ENCODE peak calls at places on chromosomes 2 and 18, in four cellular contexts. K, P, B and R are unnamed samples.

GRCh38 chr2:1136071-1136470 is 185.4 kb downstream of the SNTG2 start:
- DNase-seq in K (no peak), P (no peak), B (no peak), R (no peak)

GRCh38 chr18:32389191-32389590 is 81.5 kb downstream of the GAREM1 start:
- DNase-seq in B (no peak), K (no peak), P (no peak), R (no peak)

GRCh38 chr2:69966496-69966895 is 5.1 kb upstream of the ASPRV1 start:
- DNase-seq in P (no peak), B (no peak), K (no peak), R (no peak)

GRCh38 chr2:64838817-64839216 is 150.4 kb upstream of the SLC1A4 start:
- DNase-seq in K (no peak), P (no peak), B (peak; percentile 60), R (peak; percentile 93)

GRCh38 chr18:48356909-48357631 is 52.1 kb downstream of the ZBTB7C start:
- DNase-seq in P (no peak), B (no peak), K (no peak), R (no peak)

GRCh38 chr18:70420151-70420898 is 131.5 kb downstream of the SOCS6 start:
- DNase-seq in K (no peak), P (no peak), B (no peak), R (no peak)

GRCh38 chr2:100246163-100247145 is 75.8 kb downstream of the LONRF2 start:
- DNase-seq in P (no peak), B (no peak), K (no peak), R (no peak)

GRCh38 chr2:54556659-54557121 is 100.6 kb downstream of the SPTBN1 start:
- DNase-seq in K (no peak), P (no peak), B (no peak), R (no peak)

GRCh38 chr2:99698896-99699295 is 209.1 kb upstream of the REV1 start:
- DNase-seq in K (no peak), P (no peak), B (no peak), R (peak; percentile 29)

GRCh38 chr2:61952291-61952690 is 46.8 kb downstream of the COMMD1 start:
- DNase-seq in P (no peak), K (no peak), B (no peak), R (no peak)

GRCh38 chr2:186516396-186516795 is 30.3 kb downstream of the ZC3H15 start:
- DNase-seq in K (no peak), B (no peak), P (no peak), R (peak; percentile 14)

GRCh38 chr18:70380915-70381896 is 92.4 kb downstream of the SOCS6 start:
- DNase-seq in B (no peak), K (no peak), P (no peak), R (no peak)

GRCh38 chr2:147232225-147232669 is 612.6 kb upstream of the ACVR2A start:
- DNase-seq in K (no peak), B (no peak), P (no peak), R (no peak)

GRCh38 chr2:15112216-15112615 is 448.9 kb downstream of the NBAS start:
- DNase-seq in B (no peak), P (no peak), K (no peak), R (peak; percentile 6)

GRCh38 chr18:54558609-54559585 is 32.1 kb upstream of the DYNAP start:
- DNase-seq in K (no peak), B (no peak), P (no peak), R (no peak)

GRCh38 chr2:231364961-231365810 is 30.3 kb upstream of the B3GNT7 start:
- DNase-seq in P (no peak), B (peak; percentile 44), K (no peak), R (peak; percentile 68)

GRCh38 chr2:112958428-112959108 is 19.2 kb upstream of the IL36G start:
- DNase-seq in B (no peak), P (peak; percentile 36), K (no peak), R (no peak)

GRCh38 chr2:220539481-220539880 is 912.1 kb downstream of the SLC4A3 start:
- DNase-seq in B (no peak), K (no peak), P (no peak), R (no peak)

GRCh38 chr2:38661306-38661705 is 4.6 kb upstream of the GALM start:
- DNase-seq in P (no peak), B (no peak), K (no peak), R (no peak)

GRCh38 chr2:202510911-202511310 is 123.9 kb upstream of the FAM117B start:
- DNase-seq in K (no peak), P (no peak), B (no peak), R (no peak)

GRCh38 chr18:2910751-2911425 is 64.1 kb downstream of the EMILIN2 start:
- DNase-seq in P (no peak), K (no peak), B (no peak), R (no peak)

GRCh38 chr2:129611456-129611855 is 368.0 kb upstream of the RAB6C start:
- DNase-seq in P (no peak), B (no peak), K (no peak), R (no peak)

GRCh38 chr18:48391863-48392262 is 17.3 kb downstream of the ZBTB7C start:
- DNase-seq in B (no peak), K (no peak), P (no peak), R (no peak)

GRCh38 chr2:99451280-99451679 is 38.5 kb downstream of the REV1 start:
- DNase-seq in K (no peak), B (no peak), P (no peak), R (no peak)

GRCh38 chr2:105792561-105792960 is 47.8 kb downstream of the NCK2 start:
- DNase-seq in B (no peak), P (no peak), K (no peak), R (no peak)

DNA sequence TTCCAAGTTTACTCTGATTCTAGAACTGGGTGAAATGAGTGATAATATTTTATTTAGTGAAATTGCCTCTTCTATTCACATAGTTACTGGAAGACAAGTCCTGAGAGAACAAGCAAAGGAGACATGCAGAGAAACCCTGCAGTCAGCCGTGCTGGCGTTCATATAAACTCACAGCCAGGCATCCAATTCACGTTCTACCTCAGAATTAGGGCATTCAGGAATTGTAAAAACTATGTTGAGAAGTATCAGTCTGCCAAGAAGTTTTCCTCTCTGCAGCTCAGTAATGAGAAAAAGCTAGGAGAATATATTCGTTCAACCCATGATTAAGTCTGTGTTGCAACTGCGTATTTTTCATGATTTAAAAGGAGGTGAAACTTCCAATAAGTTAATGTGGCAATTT is 156.2 kb upstream of the DSEL start:
- DNase-seq in K (no peak), B (no peak), P (no peak), R (no peak)
- H3K27ac ChIP-seq in K (no peak overlapping the region), B (no peak overlapping the region), P (no peak overlapping the region), R (no peak overlapping the region)

GRCh38 chr2:240369725-240370585 is 65.5 kb upstream of the GPC1 start:
- DNase-seq in K (peak; percentile 48), B (peak; percentile 83), P (peak; percentile 77), R (peak; percentile 66)

GRCh38 chr2:240371461-240372000 is 63.9 kb upstream of the GPC1 start:
- DNase-seq in K (no peak), P (no peak), B (no peak), R (no peak)

GRCh38 chr2:240366901-240367300 is 68.6 kb upstream of the GPC1 start:
- DNase-seq in P (no peak), B (peak; percentile 14), K (no peak), R (no peak)

GRCh38 chr2:240367721-240368120 is 67.7 kb upstream of the GPC1 start:
- DNase-seq in K (no peak), B (peak; percentile 34), P (no peak), R (no peak)

GRCh38 chr2:240368746-240369724 is 66.4 kb upstream of the GPC1 start:
- DNase-seq in B (peak; percentile 56), P (no peak), K (no peak), R (no peak)
- H3K27ac ChIP-seq in B (peak overlapping the region; percentile 79), P (peak overlapping the region; percentile 83), K (peak overlapping the region; percentile 81), R (peak overlapping the region; percentile 80)

DNA sequence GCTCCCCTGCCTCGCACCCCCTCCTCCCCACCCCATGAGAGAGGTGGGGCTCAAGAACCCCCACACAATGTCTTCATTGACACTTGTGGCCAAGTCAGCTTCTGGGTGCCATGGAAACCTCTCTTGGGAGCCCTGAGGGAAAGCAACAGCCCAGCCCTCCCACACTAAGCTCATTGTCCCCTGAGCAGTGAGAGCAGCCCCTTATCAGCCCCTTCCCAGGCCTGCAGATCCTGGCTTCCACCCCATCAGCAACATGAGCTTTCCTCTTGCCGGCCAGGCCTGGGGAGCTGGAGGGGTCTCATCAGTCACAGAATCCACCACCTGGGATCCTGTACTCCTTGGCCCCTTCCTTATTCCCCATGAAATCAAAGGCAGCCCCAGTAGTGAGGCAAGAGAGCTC is 107.8 kb upstream of the ST3GAL5 start:
- DNase-seq in B (no peak), P (no peak), K (no peak), R (no peak)
- H3K27ac ChIP-seq in B (peak overlapping the region; percentile 83), P (peak overlapping the region; percentile 8), K (peak overlapping the region; percentile 87), R (no peak overlapping the region)

GRCh38 chr2:203636896-203637818 is 69.3 kb upstream of the CD28 start:
- DNase-seq in K (peak; percentile 45), P (no peak), B (no peak), R (no peak)
- H3K27ac ChIP-seq in K (no peak overlapping the region), P (peak overlapping the region; percentile 66), B (peak overlapping the region; percentile 47), R (no peak overlapping the region)

DNA sequence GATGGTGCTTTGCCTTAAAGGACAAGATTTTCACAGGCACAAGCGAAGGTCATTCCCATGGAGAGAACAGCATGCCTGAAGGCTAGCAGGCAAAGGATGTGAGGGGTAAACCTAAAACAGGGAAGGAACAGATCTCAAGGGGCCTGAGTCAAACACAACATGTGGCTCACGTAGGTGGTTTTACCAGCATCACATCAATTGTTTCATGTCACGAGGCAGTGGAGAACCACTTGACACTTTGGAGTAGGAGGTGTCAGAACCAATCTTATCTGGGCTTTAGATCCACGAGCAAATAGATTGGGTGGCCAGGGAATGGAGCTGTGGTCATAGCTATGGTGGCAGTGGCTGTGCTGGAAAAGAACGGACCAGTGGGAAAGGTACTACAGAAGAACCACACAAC is 8.5 kb downstream of the COX5B start:
- DNase-seq in P (no peak), K (no peak), B (no peak), R (no peak)
- H3K27ac ChIP-seq in P (no peak overlapping the region), K (no peak overlapping the region), B (no peak overlapping the region), R (no peak overlapping the region)

GRCh38 chr2:190579058-190579410 is 44.5 kb upstream of the NEMP2 start:
- DNase-seq in B (no peak), P (no peak), K (no peak), R (no peak)
- H3K27ac ChIP-seq in B (no peak overlapping the region), P (no peak overlapping the region), K (peak overlapping the region; percentile 63), R (peak overlapping the region; percentile 97)

GRCh38 chr2:46169452-46169851 is 127.8 kb upstream of the EPAS1 start:
- DNase-seq in B (no peak), P (no peak), K (no peak), R (no peak)
- H3K27ac ChIP-seq in B (no peak overlapping the region), P (no peak overlapping the region), K (no peak overlapping the region), R (no peak overlapping the region)

GRCh38 chr18:35942133-35942532 is 30.3 kb upstream of the RMP24 start:
- DNase-seq in K (no peak), P (peak; percentile 15), B (no peak), R (no peak)

GRCh38 chr18:35941299-35941698 is 31.2 kb upstream of the RMP24 start:
- DNase-seq in B (no peak), P (no peak), K (no peak), R (no peak)

GRCh38 chr18:35938562-35938961 is 33.9 kb upstream of the RMP24 start:
- DNase-seq in P (no peak), K (no peak), B (no peak), R (no peak)

GRCh38 chr18:35939166-35939565 is 33.3 kb upstream of the RMP24 start:
- DNase-seq in B (no peak), P (peak; percentile 27), K (no peak), R (no peak)

GRCh38 chr18:35942661-35943060 is 29.8 kb upstream of the RMP24 start:
- DNase-seq in K (no peak), B (no peak), P (peak; percentile 18), R (no peak)
- H3K27ac ChIP-seq in K (no peak overlapping the region), B (no peak overlapping the region), P (no peak overlapping the region), R (no peak overlapping the region)